ENCODE peak calls at places on chromosome 1, in eight cellular contexts. Z is neural crest cell; P is mesothelial cell of epicardium; R is activated CD4-positive, alpha-beta T cell treated with anti-CD3 and anti-CD28 coated beads, Interleukin-2, amount 50 U/mL, for 1 hour; G is SW 1271; B is T-helper 2 cell; V is lower lobe of right lung; N is AG09319. O is an unnamed sample.

GRCh38 chr1:9439074-9439761 is 100.0 kb upstream of the SLC25A33 start:
- DNase-seq in Z (no peak), P (no peak), R (no peak), G (no peak), B (no peak), V (peak), N (no peak), O (no peak)

GRCh38 chr1:1328254-1328653 is 2.8 kb upstream of the TAS1R3 start:
- DNase-seq in Z (no peak), P (no peak), R (no peak), G (no peak), B (no peak), V (no peak), N (no peak), O (no peak)

GRCh38 chr1:245401881-245402598 is 247.3 kb downstream of the KIF26B start:
- DNase-seq in Z (no peak), P (no peak), R (no peak), G (no peak), B (no peak), V (no peak), N (no peak), O (no peak)

GRCh38 chr1:178612261-178612660 is 99.4 kb downstream of the TEX35 start:
- DNase-seq in Z (no peak), P (no peak), R (no peak), G (no peak), B (no peak), V (no peak), N (no peak), O (peak)

GRCh38 chr1:227785812-227786608 is 29.5 kb upstream of the PRSS38 start:
- DNase-seq in Z (no peak), P (peak), R (no peak), G (no peak), B (no peak), V (no peak), N (no peak), O (no peak)

GRCh38 chr1:111369177-111369576 is 58.4 kb downstream of the OVGP1 start:
- DNase-seq in Z (no peak), P (no peak), R (no peak), G (no peak), B (no peak), V (no peak), N (no peak), O (no peak)

GRCh38 chr1:161359316-161359715 is 8.4 kb downstream of the CFAP126 start:
- DNase-seq in Z (no peak), P (no peak), R (no peak), G (no peak), B (no peak), V (no peak), N (no peak), O (no peak)

GRCh38 chr1:172727956-172728603 is 69.2 kb downstream of the FASLG start:
- DNase-seq in Z (no peak), P (no peak), R (no peak), G (peak), B (peak), V (no peak), N (no peak), O (no peak)

GRCh38 chr1:74199504-74199903 is 1.5 kb downstream of the FPGT start:
- DNase-seq in Z (no peak), P (no peak), R (no peak), G (no peak), B (no peak), V (no peak), N (no peak), O (no peak)

GRCh38 chr1:53891678-53892077 is 2.1 kb upstream of the YIPF1 start:
- DNase-seq in Z (no peak), P (no peak), R (no peak), G (no peak), B (no peak), V (no peak), N (no peak), O (no peak)

GRCh38 chr1:35280006-35280405 is 11.5 kb downstream of the ZMYM4 start:
- DNase-seq in Z (no peak), P (no peak), R (no peak), G (no peak), B (no peak), V (no peak), N (no peak), O (no peak)

GRCh38 chr1:60425528-60425927 is 352.0 kb upstream of the C1orf87 start:
- DNase-seq in Z (no peak), P (no peak), R (no peak), G (no peak), B (no peak), V (no peak), N (no peak), O (no peak)

GRCh38 chr1:37845049-37845646 is 14.2 kb downstream of the MTF1 start:
- DNase-seq in Z (no peak), P (no peak), R (no peak), G (no peak), B (no peak), V (no peak), N (no peak), O (no peak)

GRCh38 chr1:44497422-44498170 is 92.5 kb downstream of the RNF220 start:
- DNase-seq in Z (no peak), P (no peak), R (no peak), G (no peak), B (no peak), V (no peak), N (no peak), O (no peak)

GRCh38 chr1:11333631-11334030 is 60.6 kb downstream of the UBIAD1 start:
- DNase-seq in Z (no peak), P (no peak), R (no peak), G (no peak), B (no peak), V (no peak), N (no peak), O (no peak)

GRCh38 chr1:88773540-88774150 is 89.6 kb downstream of the PKN2 start:
- DNase-seq in Z (no peak), P (no peak), R (no peak), G (no peak), B (peak), V (no peak), N (no peak), O (no peak)

GRCh38 chr1:193629875-193630274 is 443.5 kb upstream of the B3GALT2 start:
- DNase-seq in Z (no peak), P (no peak), R (no peak), G (no peak), B (no peak), V (no peak), N (no peak), O (no peak)

GRCh38 chr1:85451236-85451830 is 13.6 kb downstream of the DDAH1 start:
- DNase-seq in Z (no peak), P (no peak), R (no peak), G (no peak), B (no peak), V (no peak), N (no peak), O (no peak)

GRCh38 chr1:15296602-15297321 is 49.7 kb downstream of the FHAD1 start:
- DNase-seq in Z (no peak), P (no peak), R (no peak), G (no peak), B (peak), V (no peak), N (no peak), O (no peak)

GRCh38 chr1:21239181-21239580 is 51.1 kb downstream of the ECE1 start:
- DNase-seq in Z (no peak), P (no peak), R (no peak), G (no peak), B (no peak), V (no peak), N (no peak), O (no peak)

GRCh38 chr1:42765832-42766722 is 751 bp downstream of the P3H1 start:
- DNase-seq in Z (peak), P (peak), R (peak), G (peak), B (peak), V (no peak), N (peak), O (no peak)

GRCh38 chr1:7576946-7577657 is 194.0 kb upstream of the VAMP3 start:
- DNase-seq in Z (no peak), P (no peak), R (no peak), G (no peak), B (no peak), V (no peak), N (no peak), O (no peak)

GRCh38 chr1:53325326-53326087 is 2.4 kb downstream of the LRP8 start:
- DNase-seq in Z (no peak), P (no peak), R (no peak), G (no peak), B (no peak), V (peak), N (no peak), O (no peak)

GRCh38 chr1:241985787-241986186 is 13.1 kb downstream of the MAP1LC3C start:
- DNase-seq in Z (peak), P (no peak), R (no peak), G (no peak), B (peak), V (no peak), N (no peak), O (no peak)

GRCh38 chr1:229093546-229094336 is 177.2 kb upstream of the RAB4A start:
- DNase-seq in Z (no peak), P (no peak), R (no peak), G (no peak), B (no peak), V (no peak), N (no peak), O (no peak)

GRCh38 chr1:185759061-185759460 is 24.9 kb downstream of the HMCN1 start:
- DNase-seq in Z (no peak), P (no peak), R (no peak), G (no peak), B (no peak), V (no peak), N (peak), O (no peak)

GRCh38 chr1:187621961-187622360 is 793.2 kb downstream of the PLA2G4A start:
- DNase-seq in Z (no peak), P (no peak), R (no peak), G (no peak), B (no peak), V (no peak), N (no peak), O (no peak)

GRCh38 chr1:31214316-31215082 is 25.2 kb downstream of the NKAIN1 start:
- DNase-seq in Z (peak), P (no peak), R (no peak), G (no peak), B (no peak), V (no peak), N (no peak), O (no peak)

GRCh38 chr1:106978477-106979322 is 77.8 kb upstream of the PRMT6 start:
- DNase-seq in Z (no peak), P (no peak), R (no peak), G (no peak), B (no peak), V (no peak), N (peak), O (no peak)